ENCODE peak calls at places on chromosomes 5 and 9, in nine cellular contexts. One of them, this sample, is unnamed.
A peak's percentile ranks its signal among the peaks of the same experiment; 100 is the strongest.

GRCh38 chr9:98254236-98255063 is 999 bp downstream of the TBC1D2 start:
- DNase-seq in GM03348: no peak
- DNase-seq in mucosa of gallbladder: no peak
- DNase-seq in HTR-8/SVneo: no peak
- DNase-seq in D721Med: no peak
- DNase-seq in NCI-H510A treated with DMSO at 0.1 percent for 48 hours: no peak
- DNase-seq in A172: no peak
- DNase-seq in activated T-cell treated with anti-CD3 and anti-CD28 coated beads for 1 hour: no peak
- DNase-seq in right lobe of liver: no peak
- DNase-seq in this sample: no peak

GRCh38 chr5:33311893-33312292 is 128.9 kb upstream of the TARS1 start:
- DNase-seq in GM03348: peak; percentile 66
- DNase-seq in mucosa of gallbladder: no peak
- DNase-seq in HTR-8/SVneo: peak; percentile 26
- DNase-seq in D721Med: no peak
- DNase-seq in NCI-H510A treated with DMSO at 0.1 percent for 48 hours: no peak
- DNase-seq in A172: peak; percentile 92
- DNase-seq in activated T-cell treated with anti-CD3 and anti-CD28 coated beads for 1 hour: no peak
- DNase-seq in right lobe of liver: no peak
- DNase-seq in this sample: no peak

GRCh38 chr9:134289241-134289875 is 36.9 kb upstream of the RXRA start:
- DNase-seq in GM03348: no peak
- DNase-seq in mucosa of gallbladder: no peak
- DNase-seq in HTR-8/SVneo: no peak
- DNase-seq in D721Med: no peak
- DNase-seq in NCI-H510A treated with DMSO at 0.1 percent for 48 hours: no peak
- DNase-seq in A172: no peak
- DNase-seq in activated T-cell treated with anti-CD3 and anti-CD28 coated beads for 1 hour: no peak
- DNase-seq in right lobe of liver: peak; percentile 2
- DNase-seq in this sample: no peak

GRCh38 chr5:35003018-35003957 is 44.5 kb downstream of the AGXT2 start:
- DNase-seq in GM03348: peak; percentile 85
- DNase-seq in mucosa of gallbladder: peak; percentile 26
- DNase-seq in HTR-8/SVneo: peak; percentile 90
- DNase-seq in D721Med: peak; percentile 55
- DNase-seq in NCI-H510A treated with DMSO at 0.1 percent for 48 hours: peak; percentile 80
- DNase-seq in A172: peak; percentile 47
- DNase-seq in activated T-cell treated with anti-CD3 and anti-CD28 coated beads for 1 hour: peak; percentile 50
- DNase-seq in right lobe of liver: peak; percentile 31
- DNase-seq in this sample: peak; percentile 15

GRCh38 chr9:32395483-32396216 is 11.2 kb downstream of the ACO1 start:
- DNase-seq in GM03348: peak; percentile 87
- DNase-seq in mucosa of gallbladder: peak; percentile 14
- DNase-seq in HTR-8/SVneo: peak; percentile 40
- DNase-seq in D721Med: no peak
- DNase-seq in NCI-H510A treated with DMSO at 0.1 percent for 48 hours: no peak
- DNase-seq in A172: peak; percentile 79
- DNase-seq in activated T-cell treated with anti-CD3 and anti-CD28 coated beads for 1 hour: no peak
- DNase-seq in right lobe of liver: peak; percentile 58
- DNase-seq in this sample: peak; percentile 94

GRCh38 chr5:172051643-172052362 is 45.4 kb upstream of the FBXW11 start:
- DNase-seq in GM03348: no peak
- DNase-seq in mucosa of gallbladder: no peak
- DNase-seq in HTR-8/SVneo: no peak
- DNase-seq in D721Med: no peak
- DNase-seq in NCI-H510A treated with DMSO at 0.1 percent for 48 hours: no peak
- DNase-seq in A172: no peak
- DNase-seq in activated T-cell treated with anti-CD3 and anti-CD28 coated beads for 1 hour: no peak
- DNase-seq in right lobe of liver: no peak
- DNase-seq in this sample: no peak

GRCh38 chr5:113118765-113119164 is 142.2 kb downstream of the DCP2 start:
- DNase-seq in GM03348: no peak
- DNase-seq in mucosa of gallbladder: no peak
- DNase-seq in HTR-8/SVneo: no peak
- DNase-seq in D721Med: no peak
- DNase-seq in NCI-H510A treated with DMSO at 0.1 percent for 48 hours: no peak
- DNase-seq in A172: no peak
- DNase-seq in activated T-cell treated with anti-CD3 and anti-CD28 coated beads for 1 hour: no peak
- DNase-seq in right lobe of liver: no peak
- DNase-seq in this sample: no peak

GRCh38 chr5:170111088-170111796 is 5.5 kb downstream of the FOXI1 start:
- DNase-seq in GM03348: no peak
- DNase-seq in mucosa of gallbladder: no peak
- DNase-seq in HTR-8/SVneo: no peak
- DNase-seq in D721Med: no peak
- DNase-seq in NCI-H510A treated with DMSO at 0.1 percent for 48 hours: peak; percentile 11
- DNase-seq in A172: no peak
- DNase-seq in activated T-cell treated with anti-CD3 and anti-CD28 coated beads for 1 hour: no peak
- DNase-seq in right lobe of liver: no peak
- DNase-seq in this sample: no peak

GRCh38 chr5:82351754-82352145 is 73.6 kb upstream of the RPS23 start:
- DNase-seq in GM03348: peak; percentile 66
- DNase-seq in mucosa of gallbladder: no peak
- DNase-seq in HTR-8/SVneo: peak; percentile 64
- DNase-seq in D721Med: peak; percentile 21
- DNase-seq in NCI-H510A treated with DMSO at 0.1 percent for 48 hours: peak; percentile 60
- DNase-seq in A172: peak; percentile 75
- DNase-seq in activated T-cell treated with anti-CD3 and anti-CD28 coated beads for 1 hour: no peak
- DNase-seq in right lobe of liver: no peak
- DNase-seq in this sample: peak; percentile 81

GRCh38 chr5:65391591-65391990 is 90.1 kb downstream of the ADAMTS6 start:
- DNase-seq in GM03348: no peak
- DNase-seq in mucosa of gallbladder: no peak
- DNase-seq in HTR-8/SVneo: no peak
- DNase-seq in D721Med: no peak
- DNase-seq in NCI-H510A treated with DMSO at 0.1 percent for 48 hours: no peak
- DNase-seq in A172: no peak
- DNase-seq in activated T-cell treated with anti-CD3 and anti-CD28 coated beads for 1 hour: no peak
- DNase-seq in right lobe of liver: no peak
- DNase-seq in this sample: no peak

GRCh38 chr5:2191972-2192371 is 309.2 kb upstream of the IRX4 start:
- DNase-seq in GM03348: no peak
- DNase-seq in mucosa of gallbladder: no peak
- DNase-seq in HTR-8/SVneo: no peak
- DNase-seq in D721Med: no peak
- DNase-seq in NCI-H510A treated with DMSO at 0.1 percent for 48 hours: no peak
- DNase-seq in A172: no peak
- DNase-seq in activated T-cell treated with anti-CD3 and anti-CD28 coated beads for 1 hour: no peak
- DNase-seq in right lobe of liver: no peak
- DNase-seq in this sample: no peak

GRCh38 chr9:103245369-103245768 is 250.2 kb downstream of the CYLC2 start:
- DNase-seq in GM03348: no peak
- DNase-seq in mucosa of gallbladder: no peak
- DNase-seq in HTR-8/SVneo: no peak
- DNase-seq in D721Med: no peak
- DNase-seq in NCI-H510A treated with DMSO at 0.1 percent for 48 hours: peak; percentile 85
- DNase-seq in A172: peak; percentile 45
- DNase-seq in activated T-cell treated with anti-CD3 and anti-CD28 coated beads for 1 hour: no peak
- DNase-seq in right lobe of liver: no peak
- DNase-seq in this sample: no peak

GRCh38 chr5:175246242-175246891 is 197.6 kb downstream of the DRD1 start:
- DNase-seq in GM03348: peak; percentile 27
- DNase-seq in mucosa of gallbladder: peak; percentile 11
- DNase-seq in HTR-8/SVneo: peak; percentile 80
- DNase-seq in D721Med: no peak
- DNase-seq in NCI-H510A treated with DMSO at 0.1 percent for 48 hours: no peak
- DNase-seq in A172: peak; percentile 99
- DNase-seq in activated T-cell treated with anti-CD3 and anti-CD28 coated beads for 1 hour: no peak
- DNase-seq in right lobe of liver: no peak
- DNase-seq in this sample: no peak

GRCh38 chr9:128946945-128947422 is 419 bp downstream of the DOLK start:
- DNase-seq in GM03348: no peak
- DNase-seq in mucosa of gallbladder: peak; percentile 18
- DNase-seq in HTR-8/SVneo: no peak
- DNase-seq in D721Med: no peak
- DNase-seq in NCI-H510A treated with DMSO at 0.1 percent for 48 hours: peak; percentile 17
- DNase-seq in A172: no peak
- DNase-seq in activated T-cell treated with anti-CD3 and anti-CD28 coated beads for 1 hour: no peak
- DNase-seq in right lobe of liver: no peak
- DNase-seq in this sample: no peak

GRCh38 chr9:136110082-136111061 is 8.3 kb downstream of the TMEM250 start:
- DNase-seq in GM03348: no peak
- DNase-seq in mucosa of gallbladder: no peak
- DNase-seq in HTR-8/SVneo: no peak
- DNase-seq in D721Med: no peak
- DNase-seq in NCI-H510A treated with DMSO at 0.1 percent for 48 hours: no peak
- DNase-seq in A172: no peak
- DNase-seq in activated T-cell treated with anti-CD3 and anti-CD28 coated beads for 1 hour: no peak
- DNase-seq in right lobe of liver: no peak
- DNase-seq in this sample: no peak

GRCh38 chr9:114400772-114401171 is 13.0 kb upstream of the AKNA start:
- DNase-seq in GM03348: no peak
- DNase-seq in mucosa of gallbladder: no peak
- DNase-seq in HTR-8/SVneo: no peak
- DNase-seq in D721Med: no peak
- DNase-seq in NCI-H510A treated with DMSO at 0.1 percent for 48 hours: no peak
- DNase-seq in A172: no peak
- DNase-seq in activated T-cell treated with anti-CD3 and anti-CD28 coated beads for 1 hour: no peak
- DNase-seq in right lobe of liver: no peak
- DNase-seq in this sample: no peak

GRCh38 chr5:95591490-95591901 is 28.4 kb upstream of the GPR150 start:
- DNase-seq in GM03348: peak; percentile 54
- DNase-seq in mucosa of gallbladder: no peak
- DNase-seq in HTR-8/SVneo: peak; percentile 28
- DNase-seq in D721Med: no peak
- DNase-seq in NCI-H510A treated with DMSO at 0.1 percent for 48 hours: no peak
- DNase-seq in A172: peak; percentile 41
- DNase-seq in activated T-cell treated with anti-CD3 and anti-CD28 coated beads for 1 hour: no peak
- DNase-seq in right lobe of liver: no peak
- DNase-seq in this sample: peak; percentile 64

GRCh38 chr9:15824310-15824709 is 271.5 kb downstream of the CCDC171 start:
- DNase-seq in GM03348: no peak
- DNase-seq in mucosa of gallbladder: no peak
- DNase-seq in HTR-8/SVneo: no peak
- DNase-seq in D721Med: no peak
- DNase-seq in NCI-H510A treated with DMSO at 0.1 percent for 48 hours: no peak
- DNase-seq in A172: peak; percentile 48
- DNase-seq in activated T-cell treated with anti-CD3 and anti-CD28 coated beads for 1 hour: no peak
- DNase-seq in right lobe of liver: no peak
- DNase-seq in this sample: peak; percentile 23

GRCh38 chr5:135729582-135729879 is 104.9 kb upstream of the SLC25A48 start:
- DNase-seq in GM03348: no peak
- DNase-seq in mucosa of gallbladder: no peak
- DNase-seq in HTR-8/SVneo: no peak
- DNase-seq in D721Med: no peak
- DNase-seq in NCI-H510A treated with DMSO at 0.1 percent for 48 hours: no peak
- DNase-seq in A172: no peak
- DNase-seq in activated T-cell treated with anti-CD3 and anti-CD28 coated beads for 1 hour: no peak
- DNase-seq in right lobe of liver: no peak
- DNase-seq in this sample: no peak

GRCh38 chr9:8750639-8751041 is 951.1 kb upstream of the DMAC1 start:
- DNase-seq in GM03348: no peak
- DNase-seq in mucosa of gallbladder: no peak
- DNase-seq in HTR-8/SVneo: no peak
- DNase-seq in D721Med: no peak
- DNase-seq in NCI-H510A treated with DMSO at 0.1 percent for 48 hours: no peak
- DNase-seq in A172: peak; percentile 9
- DNase-seq in activated T-cell treated with anti-CD3 and anti-CD28 coated beads for 1 hour: no peak
- DNase-seq in right lobe of liver: no peak
- DNase-seq in this sample: no peak

GRCh38 chr5:173602423-173602822 is 14.0 kb downstream of the BOD1 start:
- DNase-seq in GM03348: peak; percentile 45
- DNase-seq in mucosa of gallbladder: peak; percentile 14
- DNase-seq in HTR-8/SVneo: no peak
- DNase-seq in D721Med: no peak
- DNase-seq in NCI-H510A treated with DMSO at 0.1 percent for 48 hours: no peak
- DNase-seq in A172: peak; percentile 69
- DNase-seq in activated T-cell treated with anti-CD3 and anti-CD28 coated beads for 1 hour: no peak
- DNase-seq in right lobe of liver: no peak
- DNase-seq in this sample: no peak

GRCh38 chr9:117073539-117074336 is 341.1 kb downstream of the ASTN2 start:
- DNase-seq in GM03348: no peak
- DNase-seq in mucosa of gallbladder: no peak
- DNase-seq in HTR-8/SVneo: peak; percentile 3
- DNase-seq in D721Med: peak; percentile 34
- DNase-seq in NCI-H510A treated with DMSO at 0.1 percent for 48 hours: peak; percentile 22
- DNase-seq in A172: peak; percentile 19
- DNase-seq in activated T-cell treated with anti-CD3 and anti-CD28 coated beads for 1 hour: no peak
- DNase-seq in right lobe of liver: no peak
- DNase-seq in this sample: no peak

GRCh38 chr9:120184266-120184665 is 395.7 kb downstream of the CDK5RAP2 start:
- DNase-seq in GM03348: no peak
- DNase-seq in mucosa of gallbladder: no peak
- DNase-seq in HTR-8/SVneo: no peak
- DNase-seq in D721Med: no peak
- DNase-seq in NCI-H510A treated with DMSO at 0.1 percent for 48 hours: no peak
- DNase-seq in A172: no peak
- DNase-seq in activated T-cell treated with anti-CD3 and anti-CD28 coated beads for 1 hour: no peak
- DNase-seq in right lobe of liver: no peak
- DNase-seq in this sample: no peak

GRCh38 chr5:80239680-80240367 is 16.0 kb downstream of the SERINC5 start:
- DNase-seq in GM03348: peak; percentile 30
- DNase-seq in mucosa of gallbladder: peak; percentile 26
- DNase-seq in HTR-8/SVneo: no peak
- DNase-seq in D721Med: no peak
- DNase-seq in NCI-H510A treated with DMSO at 0.1 percent for 48 hours: no peak
- DNase-seq in A172: no peak
- DNase-seq in activated T-cell treated with anti-CD3 and anti-CD28 coated beads for 1 hour: no peak
- DNase-seq in right lobe of liver: no peak
- DNase-seq in this sample: no peak

GRCh38 chr9:129823163-129823933 is 588 bp downstream of the TOR1A start:
- DNase-seq in GM03348: peak; percentile 64
- DNase-seq in mucosa of gallbladder: no peak
- DNase-seq in HTR-8/SVneo: peak; percentile 8
- DNase-seq in D721Med: no peak
- DNase-seq in NCI-H510A treated with DMSO at 0.1 percent for 48 hours: no peak
- DNase-seq in A172: peak; percentile 10
- DNase-seq in activated T-cell treated with anti-CD3 and anti-CD28 coated beads for 1 hour: no peak
- DNase-seq in right lobe of liver: peak; percentile 41
- DNase-seq in this sample: peak; percentile 31

GRCh38 chr9:94096819-94097577 is 12.7 kb downstream of the PTPDC1 start:
- DNase-seq in GM03348: no peak
- DNase-seq in mucosa of gallbladder: no peak
- DNase-seq in HTR-8/SVneo: peak; percentile 5
- DNase-seq in D721Med: no peak
- DNase-seq in NCI-H510A treated with DMSO at 0.1 percent for 48 hours: no peak
- DNase-seq in A172: peak; percentile 64
- DNase-seq in activated T-cell treated with anti-CD3 and anti-CD28 coated beads for 1 hour: no peak
- DNase-seq in right lobe of liver: no peak
- DNase-seq in this sample: no peak

GRCh38 chr5:139104577-139105271 is 93.4 kb downstream of the SIL1 start:
- DNase-seq in GM03348: peak; percentile 97
- DNase-seq in mucosa of gallbladder: peak; percentile 58
- DNase-seq in HTR-8/SVneo: no peak
- DNase-seq in D721Med: no peak
- DNase-seq in NCI-H510A treated with DMSO at 0.1 percent for 48 hours: peak; percentile 79
- DNase-seq in A172: no peak
- DNase-seq in activated T-cell treated with anti-CD3 and anti-CD28 coated beads for 1 hour: no peak
- DNase-seq in right lobe of liver: no peak
- DNase-seq in this sample: no peak

GRCh38 chr5:14019768-14020167 is 75.3 kb upstream of the DNAH5 start:
- DNase-seq in GM03348: no peak
- DNase-seq in mucosa of gallbladder: no peak
- DNase-seq in HTR-8/SVneo: no peak
- DNase-seq in D721Med: no peak
- DNase-seq in NCI-H510A treated with DMSO at 0.1 percent for 48 hours: no peak
- DNase-seq in A172: no peak
- DNase-seq in activated T-cell treated with anti-CD3 and anti-CD28 coated beads for 1 hour: no peak
- DNase-seq in right lobe of liver: no peak
- DNase-seq in this sample: no peak

GRCh38 chr9:34581318-34581717 is 8.2 kb downstream of the CNTFR start:
- DNase-seq in GM03348: no peak
- DNase-seq in mucosa of gallbladder: no peak
- DNase-seq in HTR-8/SVneo: no peak
- DNase-seq in D721Med: no peak
- DNase-seq in NCI-H510A treated with DMSO at 0.1 percent for 48 hours: no peak
- DNase-seq in A172: no peak
- DNase-seq in activated T-cell treated with anti-CD3 and anti-CD28 coated beads for 1 hour: no peak
- DNase-seq in right lobe of liver: no peak
- DNase-seq in this sample: no peak

GRCh38 chr5:98492258-98492657 is 281.2 kb upstream of the RGMB start:
- DNase-seq in GM03348: no peak
- DNase-seq in mucosa of gallbladder: no peak
- DNase-seq in HTR-8/SVneo: no peak
- DNase-seq in D721Med: no peak
- DNase-seq in NCI-H510A treated with DMSO at 0.1 percent for 48 hours: no peak
- DNase-seq in A172: peak; percentile 51
- DNase-seq in activated T-cell treated with anti-CD3 and anti-CD28 coated beads for 1 hour: no peak
- DNase-seq in right lobe of liver: no peak
- DNase-seq in this sample: peak; percentile 62

GRCh38 chr9:3794005-3794404 is 268.2 kb upstream of the RFX3 start:
- DNase-seq in GM03348: peak; percentile 47
- DNase-seq in mucosa of gallbladder: no peak
- DNase-seq in HTR-8/SVneo: no peak
- DNase-seq in D721Med: no peak
- DNase-seq in NCI-H510A treated with DMSO at 0.1 percent for 48 hours: peak; percentile 67
- DNase-seq in A172: no peak
- DNase-seq in activated T-cell treated with anti-CD3 and anti-CD28 coated beads for 1 hour: no peak
- DNase-seq in right lobe of liver: no peak
- DNase-seq in this sample: no peak

This sample was measured in dermis microvascular lymphatic vessel endothelial cell.